ENCODE peak calls at places on chromosomes 3 and 15, in eight cellular contexts. D is Peyer's patch, B is skeletal muscle cell, N is right cardiac atrium, W is upper lobe of right lung, A is Caco-2, I is fibroblast of villous mesenchyme, S is GM23248. H is an unnamed sample.

GRCh38 chr3:107938128-107938527 is 152.7 kb downstream of the CD47 start:
- DNase-seq in D (peak), B (no peak), N (peak), W (no peak), A (no peak), I (peak), S (peak), H (peak)

GRCh38 chr15:59657635-59658125 is 365 bp upstream of the GTF2A2 start:
- DNase-seq in D (no peak), B (no peak), N (peak), W (no peak), A (no peak), I (no peak), S (no peak), H (no peak)

GRCh38 chr3:52452126-52452525 is 1.7 kb downstream of the TNNC1 start:
- DNase-seq in D (no peak), B (no peak), N (peak), W (peak), A (no peak), I (no peak), S (no peak), H (no peak)

GRCh38 chr3:127092776-127093175 is 100.2 kb upstream of the PRR23E start:
- DNase-seq in D (no peak), B (no peak), N (no peak), W (peak), A (no peak), I (no peak), S (peak), H (no peak)

GRCh38 chr3:62727576-62727975 is 147.6 kb downstream of the CADPS start:
- DNase-seq in D (no peak), B (no peak), N (no peak), W (no peak), A (no peak), I (no peak), S (peak), H (peak)

GRCh38 chr3:104629038-104629437 is 737.7 kb upstream of the ALCAM start:
- DNase-seq in D (no peak), B (peak), N (no peak), W (no peak), A (no peak), I (peak), S (peak), H (peak)

GRCh38 chr3:126438746-126439145 is 36.9 kb downstream of the ZXDC start:
- DNase-seq in D (no peak), B (no peak), N (no peak), W (peak), A (no peak), I (no peak), S (no peak), H (no peak)

GRCh38 chr3:18648163-18648562 is 223.0 kb upstream of the SATB1 start:
- DNase-seq in D (no peak), B (no peak), N (no peak), W (no peak), A (no peak), I (no peak), S (no peak), H (no peak)

GRCh38 chr3:137217733-137218132 is 259.9 kb downstream of the IL20RB start:
- DNase-seq in D (no peak), B (no peak), N (no peak), W (no peak), A (no peak), I (no peak), S (no peak), H (no peak)

GRCh38 chr15:49152552-49153337 is 2.7 kb downstream of the COPS2 start:
- DNase-seq in D (no peak), B (no peak), N (no peak), W (no peak), A (no peak), I (no peak), S (peak), H (no peak)

GRCh38 chr3:88936837-88937236 is 170.6 kb upstream of the EPHA3 start:
- DNase-seq in D (no peak), B (no peak), N (no peak), W (no peak), A (no peak), I (no peak), S (no peak), H (no peak)

GRCh38 chr15:93432474-93432873 is 343.5 kb upstream of the RGMA start:
- DNase-seq in D (no peak), B (no peak), N (no peak), W (no peak), A (no peak), I (no peak), S (no peak), H (no peak)

GRCh38 chr3:14680716-14681115 is 5.8 kb downstream of the C3orf20 start:
- DNase-seq in D (no peak), B (no peak), N (peak), W (no peak), A (no peak), I (peak), S (no peak), H (peak)

GRCh38 chr3:169041677-169042171 is 621.8 kb downstream of the MECOM start:
- DNase-seq in D (no peak), B (peak), N (no peak), W (no peak), A (no peak), I (peak), S (peak), H (peak)

GRCh38 chr15:42191610-42192346 is 16.3 kb downstream of the VPS39 start:
- DNase-seq in D (no peak), B (no peak), N (no peak), W (no peak), A (no peak), I (no peak), S (no peak), H (no peak)

GRCh38 chr3:149501524-149501923 is 27.0 kb downstream of the TM4SF4 start:
- DNase-seq in D (no peak), B (peak), N (no peak), W (no peak), A (no peak), I (peak), S (peak), H (peak)

GRCh38 chr3:113496924-113497323 is 18.0 kb downstream of the SPICE1 start:
- DNase-seq in D (no peak), B (no peak), N (no peak), W (no peak), A (no peak), I (peak), S (peak), H (peak)

GRCh38 chr3:152835311-152836102 is 576 bp downstream of the P2RY1 start:
- DNase-seq in D (no peak), B (no peak), N (peak), W (peak), A (peak), I (peak), S (peak), H (peak)

GRCh38 chr15:85030301-85031049 is 48.8 kb downstream of the PDE8A start:
- DNase-seq in D (no peak), B (no peak), N (no peak), W (no peak), A (no peak), I (peak), S (peak), H (peak)

GRCh38 chr15:83324799-83325198 is 40.3 kb upstream of the BNC1 start:
- DNase-seq in D (no peak), B (no peak), N (no peak), W (no peak), A (no peak), I (no peak), S (peak), H (no peak)

GRCh38 chr3:115239717-115240116 is 92.6 kb upstream of the ZBTB20 start:
- DNase-seq in D (no peak), B (peak), N (peak), W (no peak), A (no peak), I (peak), S (peak), H (peak)

GRCh38 chr15:32918481-32919026 is 200.8 kb downstream of the GREM1 start:
- DNase-seq in D (no peak), B (no peak), N (no peak), W (no peak), A (no peak), I (no peak), S (no peak), H (no peak)

GRCh38 chr3:15519096-15519495 is 2.4 kb downstream of the COLQ start:
- DNase-seq in D (no peak), B (no peak), N (peak), W (no peak), A (no peak), I (no peak), S (no peak), H (no peak)

GRCh38 chr15:47466357-47466756 is 250.9 kb upstream of the SEMA6D start:
- DNase-seq in D (no peak), B (no peak), N (no peak), W (no peak), A (no peak), I (peak), S (peak), H (peak)

GRCh38 chr3:46558184-46559029 is 7.7 kb downstream of the LRRC2 start:
- DNase-seq in D (peak), B (peak), N (peak), W (peak), A (peak), I (peak), S (peak), H (peak)

GRCh38 chr15:34782901-34783300 is 12.4 kb downstream of the ACTC1 start:
- DNase-seq in D (no peak), B (no peak), N (no peak), W (no peak), A (no peak), I (no peak), S (no peak), H (no peak)

GRCh38 chr3:196274585-196274984 is 12.9 kb downstream of the PCYT1A start:
- DNase-seq in D (peak), B (no peak), N (no peak), W (no peak), A (no peak), I (peak), S (peak), H (peak)

GRCh38 chr15:74405823-74406222 is 27.9 kb downstream of the SEMA7A start:
- DNase-seq in D (no peak), B (no peak), N (peak), W (no peak), A (no peak), I (no peak), S (no peak), H (peak)

GRCh38 chr3:108008931-108009635 is 81.7 kb downstream of the CD47 start:
- DNase-seq in D (no peak), B (peak), N (no peak), W (no peak), A (no peak), I (peak), S (peak), H (peak)

GRCh38 chr15:83714888-83715287 is 61.0 kb downstream of the ADAMTSL3 start:
- DNase-seq in D (no peak), B (no peak), N (no peak), W (no peak), A (no peak), I (no peak), S (no peak), H (peak)

GRCh38 chr3:42778644-42779043 is 5.6 kb upstream of the CCDC13 start:
- DNase-seq in D (no peak), B (peak), N (no peak), W (no peak), A (no peak), I (peak), S (peak), H (peak)

GRCh38 chr3:114216186-114216970 is 21.0 kb downstream of the ZNF80 start:
- DNase-seq in D (no peak), B (peak), N (no peak), W (no peak), A (no peak), I (no peak), S (peak), H (peak)

GRCh38 chr15:56794923-56795329 is 61.6 kb upstream of the ZNF280D start:
- DNase-seq in D (no peak), B (no peak), N (no peak), W (no peak), A (no peak), I (no peak), S (peak), H (peak)

GRCh38 chr3:190065204-190065603 is 55.5 kb downstream of the P3H2 start:
- DNase-seq in D (no peak), B (no peak), N (no peak), W (no peak), A (no peak), I (no peak), S (no peak), H (no peak)

GRCh38 chr3:50600841-50601591 is 10.6 kb downstream of the CISH start:
- DNase-seq in D (peak), B (peak), N (peak), W (peak), A (peak), I (peak), S (peak), H (peak)

DNA sequence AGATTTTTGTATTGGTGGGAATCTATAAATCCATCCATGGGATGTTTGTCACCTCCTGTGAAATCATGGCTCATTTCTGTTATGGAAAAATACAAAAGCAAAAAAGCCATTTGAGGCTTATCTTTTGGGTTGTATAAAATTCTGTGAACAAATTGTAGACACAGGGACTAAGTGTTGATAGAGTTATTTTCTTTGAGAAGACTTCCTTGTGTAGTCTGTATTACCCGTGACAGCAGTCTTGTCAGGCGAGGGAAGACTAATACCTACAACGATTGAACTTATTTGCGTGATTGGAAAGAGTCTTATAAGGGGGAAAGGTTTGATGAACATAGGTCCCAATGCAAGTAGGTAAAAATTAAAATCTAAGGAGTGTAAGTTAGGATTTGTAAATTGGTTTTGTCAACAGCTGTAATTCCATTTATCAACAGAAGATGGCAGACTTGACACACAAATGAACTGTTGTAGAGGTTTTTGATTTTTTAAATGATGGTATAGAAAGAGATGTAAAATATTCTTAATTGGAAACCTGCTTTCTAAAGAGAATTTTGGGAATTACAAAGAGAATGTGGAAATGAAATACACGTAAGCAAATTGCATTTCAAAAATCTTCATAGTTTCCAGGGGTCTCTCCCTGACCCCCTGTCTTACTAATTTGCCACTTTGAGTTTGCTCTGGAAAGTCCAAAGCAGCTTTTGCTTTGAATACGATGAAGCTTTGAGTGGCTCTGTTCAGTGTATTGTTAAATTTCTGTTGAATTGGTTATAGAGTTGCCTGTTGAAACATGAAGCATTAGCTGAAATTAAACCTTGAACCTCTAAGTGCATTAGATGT is 33.2 kb downstream of the SLC25A26 start:
- DNase-seq in D (no peak), B (no peak), N (no peak), W (no peak), A (no peak), I (peak), S (peak), H (peak)
- H3K4me3 ChIP-seq in D (no peak), B (no peak), N (no peak), W (no peak), A (no peak), I (no peak), S (no peak), H (no peak)

GRCh38 chr15:81261172-81261808 is 62.7 kb downstream of the STARD5 start:
- DNase-seq in D (no peak), B (no peak), N (no peak), W (no peak), A (no peak), I (no peak), S (no peak), H (no peak)
- H3K4me3 ChIP-seq in D (no peak), B (no peak), N (no peak), W (no peak), A (no peak), I (no peak), S (no peak), H (no peak)

GRCh38 chr3:48695113-48695753 is 9.5 kb upstream of the NCKIPSD start:
- DNase-seq in D (no peak), B (peak), N (peak), W (peak), A (no peak), I (peak), S (peak), H (peak)

GRCh38 chr3:48693826-48694225 is 8.1 kb upstream of the NCKIPSD start:
- DNase-seq in D (no peak), B (no peak), N (no peak), W (peak), A (no peak), I (no peak), S (no peak), H (no peak)

GRCh38 chr3:48696156-48696555 is 10.4 kb upstream of the NCKIPSD start:
- DNase-seq in D (no peak), B (no peak), N (no peak), W (peak), A (no peak), I (no peak), S (no peak), H (no peak)

GRCh38 chr3:48692551-48692950 is 6.8 kb upstream of the NCKIPSD start:
- DNase-seq in D (no peak), B (no peak), N (no peak), W (peak), A (no peak), I (no peak), S (no peak), H (no peak)

DNA sequence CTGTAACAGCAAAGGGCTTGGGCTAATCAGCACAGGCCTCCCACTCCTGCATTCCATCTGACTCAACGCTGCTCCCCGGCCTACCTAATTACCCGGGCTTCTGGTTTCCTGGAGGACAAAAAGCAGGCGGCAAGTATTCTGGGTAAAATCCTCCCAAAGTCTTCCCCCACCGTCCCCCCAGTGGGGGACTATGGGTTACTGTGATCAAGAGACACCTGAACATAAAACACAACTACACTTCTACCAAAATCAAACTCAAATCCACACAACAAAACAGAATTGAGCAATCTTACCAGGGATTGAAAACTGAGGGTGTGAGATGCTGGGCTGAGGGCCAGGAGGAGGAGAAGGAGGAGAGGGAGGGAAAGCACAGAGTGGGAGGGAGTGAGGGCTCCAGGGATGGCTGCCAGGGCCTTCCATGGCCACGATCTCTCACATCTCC is 8.9 kb upstream of the NCKIPSD start:
- DNase-seq in D (no peak), B (peak), N (peak), W (peak), A (no peak), I (peak), S (peak), H (peak)
- H3K4me3 ChIP-seq in D (peak), B (peak), N (peak), W (peak), A (no peak), I (peak), S (peak), H (peak)

GRCh38 chr3:112334709-112335108 is 1.8 kb downstream of the CD200 start:
- DNase-seq in D (no peak), B (no peak), N (no peak), W (no peak), A (no peak), I (peak), S (no peak), H (peak)
- H3K4me3 ChIP-seq in D (peak), B (no peak), N (peak), W (peak), A (no peak), I (no peak), S (no peak), H (peak)

DNA sequence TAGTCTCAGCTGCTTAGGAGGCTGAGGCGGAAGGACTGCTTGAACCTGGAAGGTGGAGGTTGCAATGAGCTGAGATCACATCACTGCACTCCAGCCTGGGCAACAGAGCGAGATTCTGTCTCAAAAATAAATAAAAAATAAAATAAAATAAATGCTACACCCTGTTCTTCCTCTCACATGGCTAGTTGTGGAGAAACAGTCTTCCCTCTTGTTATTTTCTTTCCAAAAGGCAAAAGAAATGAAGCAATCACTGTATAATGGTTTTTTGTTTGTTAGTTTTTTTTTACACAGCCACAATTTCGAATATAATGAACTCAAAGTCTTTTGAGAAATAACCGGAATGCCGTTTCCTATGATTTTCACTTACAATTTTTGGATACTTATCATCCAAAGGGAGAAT is 4.9 kb upstream of the FRMD4B start:
- DNase-seq in D (no peak), B (no peak), N (no peak), W (no peak), A (no peak), I (no peak), S (no peak), H (no peak)
- H3K4me3 ChIP-seq in D (no peak), B (no peak), N (no peak), W (no peak), A (no peak), I (no peak), S (no peak), H (no peak)

GRCh38 chr3:69847303-69847702 is 108.0 kb downstream of the MITF start:
- DNase-seq in D (no peak), B (no peak), N (no peak), W (no peak), A (no peak), I (no peak), S (no peak), H (no peak)
- H3K4me3 ChIP-seq in D (no peak), B (no peak), N (no peak), W (no peak), A (no peak), I (no peak), S (no peak), H (no peak)

GRCh38 chr15:98669638-98670037 is 21.3 kb downstream of the IGF1R start:
- DNase-seq in D (no peak), B (no peak), N (no peak), W (no peak), A (no peak), I (no peak), S (no peak), H (no peak)
- H3K4me3 ChIP-seq in D (no peak), B (no peak), N (no peak), W (no peak), A (no peak), I (no peak), S (no peak), H (no peak)

GRCh38 chr3:123980539-123980938 is 11.4 kb downstream of the ROPN1 start:
- DNase-seq in D (no peak), B (no peak), N (no peak), W (no peak), A (no peak), I (no peak), S (no peak), H (no peak)
- H3K4me3 ChIP-seq in D (no peak), B (no peak), N (no peak), W (no peak), A (no peak), I (no peak), S (peak), H (no peak)

GRCh38 chr15:50176869-50177268 is 5.1 kb upstream of the SLC27A2 start:
- DNase-seq in D (no peak), B (no peak), N (no peak), W (no peak), A (no peak), I (no peak), S (peak), H (peak)
- H3K4me3 ChIP-seq in D (no peak), B (no peak), N (no peak), W (no peak), A (no peak), I (no peak), S (no peak), H (no peak)